ENCODE peak calls at places on chromosome 19, in nine cellular contexts. Y is GOT3; U is globus pallidus; T is fibroblast of gingiva; P is B cell; X is activated CD4-positive, alpha-beta T cell treated with anti-CD3 and anti-CD28 coated beads, Interleukin-2, amount 50 U/mL, for 1 hour; W is ecto neural progenitor cell; F is stimulated activated CD8-positive, alpha-beta memory T cell treated with anti-CD3 and anti-CD28 coated beads, Interleukin-7, amount 100 ng/mL, for 24 hours; C is nucleus accumbens. L is an unnamed sample.

GRCh38 chr19:38266981-38267597 is 2.7 kb downstream of the SPINT2 start:
- DNase-seq in C (no peak), P (no peak), Y (no peak), U (no peak), X (no peak), T (no peak), F (no peak), W (no peak), L (no peak)

GRCh38 chr19:54677217-54677616 is 14.4 kb downstream of the LILRB4 start:
- DNase-seq in U (no peak), W (no peak), C (no peak), P (no peak), X (no peak), T (no peak), Y (no peak), F (no peak), L (no peak)

GRCh38 chr19:37817180-37817911 is 38.0 kb upstream of the ZNF573 start:
- DNase-seq in C (peak; percentile 79), T (peak; percentile 29), Y (no peak), F (peak; percentile 20), X (peak; percentile 3), P (peak; percentile 82), W (peak; percentile 90), U (peak; percentile 57), L (peak; percentile 95)

GRCh38 chr19:31232220-31232619 is 117.0 kb downstream of the TSHZ3 start:
- DNase-seq in W (no peak), C (no peak), T (no peak), Y (no peak), F (no peak), X (no peak), U (no peak), P (no peak), L (no peak)

GRCh38 chr19:12052057-12052570 is 647 bp downstream of the ZNF878 start:
- DNase-seq in U (no peak), P (peak; percentile 25), F (no peak), C (no peak), T (no peak), W (no peak), Y (no peak), X (no peak), L (no peak)

GRCh38 chr19:42440357-42441046 is 2.2 kb downstream of the CXCL17 start:
- DNase-seq in P (peak; percentile 89), U (peak; percentile 52), F (peak; percentile 59), T (peak; percentile 60), X (peak; percentile 82), Y (no peak), C (peak; percentile 27), W (peak; percentile 83), L (peak; percentile 85)

GRCh38 chr19:45768644-45769053 is 403 bp downstream of the SIX5 start:
- DNase-seq in P (no peak), Y (no peak), X (peak; percentile 28), T (peak; percentile 61), W (peak; percentile 77), F (no peak), U (no peak), C (no peak), L (no peak)

GRCh38 chr19:17931532-17932191 is 1.2 kb upstream of the CCDC124 start:
- DNase-seq in P (no peak), Y (no peak), W (peak; percentile 70), X (no peak), F (no peak), T (no peak), U (no peak), C (peak; percentile 39), L (no peak)

GRCh38 chr19:13887039-13887438 is 10.1 kb downstream of the NANOS3 start:
- DNase-seq in T (no peak), F (no peak), W (no peak), X (no peak), P (no peak), Y (no peak), U (no peak), C (no peak), L (no peak)

GRCh38 chr19:28700176-28700575 is 512.8 kb downstream of the UQCRFS1 start:
- DNase-seq in W (no peak), U (no peak), T (no peak), P (no peak), F (no peak), C (no peak), X (no peak), Y (no peak), L (no peak)

GRCh38 chr19:3098141-3098514 is 4.0 kb downstream of the GNA11 start:
- DNase-seq in T (peak; percentile 53), W (no peak), F (no peak), P (peak; percentile 12), C (no peak), U (no peak), Y (no peak), X (no peak), L (no peak)

GRCh38 chr19:34217952-34218817 is 36.2 kb upstream of the GARRE1 start:
- DNase-seq in U (no peak), F (no peak), P (peak; percentile 57), C (no peak), W (no peak), T (peak; percentile 89), X (peak; percentile 60), Y (no peak), L (no peak)

GRCh38 chr19:34274284-34274826 is 20.0 kb downstream of the GARRE1 start:
- DNase-seq in Y (no peak), T (no peak), F (no peak), P (no peak), X (no peak), U (no peak), W (no peak), C (no peak), L (no peak)

GRCh38 chr19:35756373-35757230 is at the start of gene HSPB6:
- DNase-seq in C (no peak), U (no peak), T (peak; percentile 79), Y (no peak), W (no peak), X (no peak), F (no peak), P (no peak), L (peak; percentile 68)

GRCh38 chr19:3225677-3226093 is 1.2 kb downstream of the CELF5 start:
- DNase-seq in P (no peak), F (no peak), T (no peak), Y (no peak), C (no peak), U (no peak), W (no peak), X (no peak), L (no peak)

GRCh38 chr19:8512115-8512967 is 1.6 kb downstream of the ZNF414 start:
- DNase-seq in Y (no peak), T (no peak), W (no peak), U (no peak), X (no peak), P (peak; percentile 47), C (no peak), F (no peak), L (no peak)

GRCh38 chr19:9939301-9939913 is 3.1 kb upstream of the OLFM2 start:
- DNase-seq in U (no peak), F (no peak), P (no peak), C (no peak), Y (no peak), X (no peak), W (no peak), T (no peak), L (no peak)

GRCh38 chr19:11204943-11205349 is 7.6 kb upstream of the KANK2 start:
- DNase-seq in U (no peak), C (no peak), W (no peak), P (no peak), T (peak; percentile 65), F (no peak), Y (no peak), X (no peak), L (no peak)

GRCh38 chr19:14654786-14655185 is 19.9 kb downstream of the ADGRE3 start:
- DNase-seq in P (no peak), T (no peak), U (no peak), W (no peak), Y (no peak), X (no peak), C (no peak), F (no peak), L (no peak)

GRCh38 chr19:42397315-42398166 is 7.4 kb upstream of the CNFN start:
- DNase-seq in U (no peak), P (no peak), Y (no peak), C (no peak), X (no peak), T (no peak), W (no peak), F (no peak), L (no peak)

GRCh38 chr19:2779121-2779740 is 3.8 kb downstream of the SGTA start:
- DNase-seq in F (no peak), P (no peak), X (no peak), T (no peak), W (no peak), Y (no peak), C (peak; percentile 71), U (peak; percentile 82), L (no peak)

GRCh38 chr19:5700455-5701092 is 10.5 kb downstream of the RPL36 start:
- DNase-seq in W (no peak), X (no peak), T (no peak), C (no peak), F (no peak), Y (no peak), P (no peak), U (no peak), L (no peak)

GRCh38 chr19:10293637-10294367 is 4.0 kb downstream of the ICAM5 start:
- DNase-seq in F (no peak), Y (no peak), U (no peak), W (no peak), C (no peak), P (peak; percentile 37), T (no peak), X (no peak), L (no peak)

GRCh38 chr19:29315566-29315965 is 102.6 kb upstream of the UQCRFS1 start:
- DNase-seq in C (no peak), W (no peak), U (no peak), F (no peak), T (no peak), Y (no peak), X (no peak), P (no peak), L (peak; percentile 79)

GRCh38 chr19:58033741-58034475 is at the start of gene ZSCAN1:
- DNase-seq in Y (no peak), W (peak; percentile 95), X (no peak), F (peak; percentile 8), T (peak; percentile 83), U (peak; percentile 94), C (peak; percentile 97), P (peak; percentile 86), L (peak; percentile 99)

GRCh38 chr19:42606660-42607351 is 12.1 kb upstream of the CEACAM8 start:
- DNase-seq in C (peak; percentile 9), X (peak; percentile 37), Y (no peak), T (no peak), P (peak; percentile 56), W (peak; percentile 71), U (peak; percentile 29), F (peak; percentile 20), L (peak; percentile 83)

GRCh38 chr19:47447470-47448359 is 24.0 kb downstream of the SLC8A2 start:
- DNase-seq in P (peak; percentile 52), Y (no peak), W (peak; percentile 95), U (peak; percentile 16), X (peak; percentile 55), C (peak; percentile 60), T (no peak), F (peak; percentile 29), L (peak; percentile 91)

GRCh38 chr19:28430214-28430613 is 782.7 kb downstream of the UQCRFS1 start:
- DNase-seq in C (no peak), X (no peak), T (no peak), U (no peak), F (no peak), Y (no peak), P (no peak), W (no peak), L (no peak)

GRCh38 chr19:54515156-54515555 is 12.5 kb downstream of the LAIR2 start:
- DNase-seq in Y (no peak), W (no peak), X (no peak), P (no peak), U (no peak), F (no peak), T (no peak), C (no peak), L (no peak)

GRCh38 chr19:18865973-18866799 is 29.8 kb downstream of the CERS1 start:
- DNase-seq in C (peak; percentile 37), P (peak; percentile 80), F (peak; percentile 33), T (peak; percentile 41), U (peak; percentile 60), Y (no peak), X (peak; percentile 61), W (peak; percentile 84), L (peak; percentile 86)

GRCh38 chr19:10430505-10431253 is 10.3 kb downstream of the PDE4A start:
- DNase-seq in T (peak; percentile 68), X (no peak), P (peak; percentile 41), C (no peak), F (no peak), Y (no peak), W (no peak), U (no peak), L (no peak)

L was measured in glutamatergic neuron.